ENCODE peak calls at places on chromosome 12, in nine cellular contexts. One of them, this sample, is unnamed.
A peak's percentile ranks its signal among the peaks of the same experiment; 100 is the strongest.

GRCh38 chr12:15855646-15856045 is 26.5 kb upstream of the STRAP start:
- DNase-seq in lung: no peak
- DNase-seq in ovary: no peak
- DNase-seq in PC-3: peak; percentile 47
- DNase-seq in A549: no peak
- DNase-seq in CD4-positive, CD25-positive, alpha-beta regulatory T cell: no peak
- DNase-seq in gastrocnemius medialis: no peak
- DNase-seq in CD8-positive, alpha-beta T cell: no peak
- DNase-seq in stomach: no peak
- DNase-seq in this sample: no peak

GRCh38 chr12:84704851-84705250 is 207.7 kb downstream of the SLC6A15 start:
- DNase-seq in CD8-positive, alpha-beta T cell: no peak
- DNase-seq in stomach: no peak
- DNase-seq in CD4-positive, CD25-positive, alpha-beta regulatory T cell: no peak
- DNase-seq in gastrocnemius medialis: no peak
- DNase-seq in PC-3: no peak
- DNase-seq in lung: no peak
- DNase-seq in ovary: no peak
- DNase-seq in A549: no peak
- DNase-seq in this sample: no peak

GRCh38 chr12:47527816-47528215 is 178.0 kb downstream of the RPAP3 start:
- DNase-seq in A549: no peak
- DNase-seq in stomach: no peak
- DNase-seq in CD8-positive, alpha-beta T cell: no peak
- DNase-seq in lung: no peak
- DNase-seq in ovary: no peak
- DNase-seq in PC-3: no peak
- DNase-seq in CD4-positive, CD25-positive, alpha-beta regulatory T cell: no peak
- DNase-seq in gastrocnemius medialis: no peak
- DNase-seq in this sample: no peak

GRCh38 chr12:74170645-74171477 is 366.8 kb upstream of the ATXN7L3B start:
- DNase-seq in PC-3: no peak
- DNase-seq in A549: no peak
- DNase-seq in stomach: no peak
- DNase-seq in lung: no peak
- DNase-seq in ovary: no peak
- DNase-seq in gastrocnemius medialis: no peak
- DNase-seq in CD8-positive, alpha-beta T cell: no peak
- DNase-seq in CD4-positive, CD25-positive, alpha-beta regulatory T cell: no peak
- DNase-seq in this sample: no peak

GRCh38 chr12:32125455-32126084 is 18.9 kb downstream of the BICD1 start:
- DNase-seq in lung: no peak
- DNase-seq in gastrocnemius medialis: no peak
- DNase-seq in PC-3: peak; percentile 3
- DNase-seq in A549: no peak
- DNase-seq in CD8-positive, alpha-beta T cell: no peak
- DNase-seq in ovary: no peak
- DNase-seq in stomach: no peak
- DNase-seq in CD4-positive, CD25-positive, alpha-beta regulatory T cell: no peak
- DNase-seq in this sample: no peak

GRCh38 chr12:66552753-66553152 is 126.1 kb downstream of the GRIP1 start:
- DNase-seq in PC-3: no peak
- DNase-seq in ovary: no peak
- DNase-seq in gastrocnemius medialis: no peak
- DNase-seq in CD4-positive, CD25-positive, alpha-beta regulatory T cell: no peak
- DNase-seq in A549: no peak
- DNase-seq in lung: no peak
- DNase-seq in CD8-positive, alpha-beta T cell: no peak
- DNase-seq in stomach: no peak
- DNase-seq in this sample: no peak

GRCh38 chr12:71840226-71840847 is 778 bp downstream of the TBC1D15 start:
- DNase-seq in ovary: no peak
- DNase-seq in A549: peak; percentile 49
- DNase-seq in PC-3: peak; percentile 77
- DNase-seq in lung: no peak
- DNase-seq in gastrocnemius medialis: no peak
- DNase-seq in CD4-positive, CD25-positive, alpha-beta regulatory T cell: peak; percentile 64
- DNase-seq in stomach: no peak
- DNase-seq in CD8-positive, alpha-beta T cell: peak; percentile 18
- DNase-seq in this sample: no peak

GRCh38 chr12:105237671-105238070 is 1.7 kb upstream of the APPL2 start:
- DNase-seq in A549: no peak
- DNase-seq in lung: no peak
- DNase-seq in CD4-positive, CD25-positive, alpha-beta regulatory T cell: no peak
- DNase-seq in ovary: no peak
- DNase-seq in CD8-positive, alpha-beta T cell: no peak
- DNase-seq in stomach: no peak
- DNase-seq in gastrocnemius medialis: no peak
- DNase-seq in PC-3: no peak
- DNase-seq in this sample: no peak

GRCh38 chr12:3882396-3882795 is 9.2 kb upstream of the PARP11 start:
- DNase-seq in CD8-positive, alpha-beta T cell: no peak
- DNase-seq in PC-3: no peak
- DNase-seq in CD4-positive, CD25-positive, alpha-beta regulatory T cell: no peak
- DNase-seq in stomach: no peak
- DNase-seq in A549: no peak
- DNase-seq in ovary: no peak
- DNase-seq in gastrocnemius medialis: no peak
- DNase-seq in lung: no peak
- DNase-seq in this sample: no peak

GRCh38 chr12:3885179-3886094 is 12.2 kb upstream of the PARP11 start:
- DNase-seq in lung: no peak
- DNase-seq in stomach: no peak
- DNase-seq in gastrocnemius medialis: no peak
- DNase-seq in A549: peak; percentile 17
- DNase-seq in CD8-positive, alpha-beta T cell: peak; percentile 37
- DNase-seq in PC-3: peak; percentile 40
- DNase-seq in ovary: no peak
- DNase-seq in CD4-positive, CD25-positive, alpha-beta regulatory T cell: peak; percentile 71
- DNase-seq in this sample: no peak

GRCh38 chr12:3881208-3881980 is 8.2 kb upstream of the PARP11 start:
- DNase-seq in A549: no peak
- DNase-seq in CD8-positive, alpha-beta T cell: no peak
- DNase-seq in ovary: no peak
- DNase-seq in lung: no peak
- DNase-seq in PC-3: no peak
- DNase-seq in gastrocnemius medialis: no peak
- DNase-seq in stomach: no peak
- DNase-seq in CD4-positive, CD25-positive, alpha-beta regulatory T cell: no peak
- DNase-seq in this sample: no peak

GRCh38 chr12:3882896-3883564 is 9.8 kb upstream of the PARP11 start:
- DNase-seq in ovary: no peak
- DNase-seq in CD4-positive, CD25-positive, alpha-beta regulatory T cell: peak; percentile 64
- DNase-seq in PC-3: peak; percentile 9
- DNase-seq in CD8-positive, alpha-beta T cell: no peak
- DNase-seq in stomach: no peak
- DNase-seq in gastrocnemius medialis: no peak
- DNase-seq in lung: no peak
- DNase-seq in A549: peak; percentile 22
- DNase-seq in this sample: no peak

GRCh38 chr12:3884671-3885070 is 11.5 kb upstream of the PARP11 start:
- DNase-seq in lung: no peak
- DNase-seq in A549: no peak
- DNase-seq in stomach: no peak
- DNase-seq in gastrocnemius medialis: no peak
- DNase-seq in CD8-positive, alpha-beta T cell: no peak
- DNase-seq in CD4-positive, CD25-positive, alpha-beta regulatory T cell: no peak
- DNase-seq in PC-3: no peak
- DNase-seq in ovary: no peak
- DNase-seq in this sample: no peak
- H3K27ac ChIP-seq in lung: no peak overlapping the region
- H3K27ac ChIP-seq in A549: no peak overlapping the region
- H3K27ac ChIP-seq in stomach: no peak overlapping the region
- H3K27ac ChIP-seq in gastrocnemius medialis: no peak overlapping the region
- H3K27ac ChIP-seq in CD8-positive, alpha-beta T cell: no peak overlapping the region
- H3K27ac ChIP-seq in CD4-positive, CD25-positive, alpha-beta regulatory T cell: no peak overlapping the region
- H3K27ac ChIP-seq in PC-3: no peak overlapping the region
- H3K27ac ChIP-seq in ovary: no peak overlapping the region
- H3K27ac ChIP-seq in this sample: no peak overlapping the region

GRCh38 chr12:110222433-110222832 is 58.6 kb upstream of the ATP2A2 start:
- DNase-seq in A549: no peak
- DNase-seq in lung: no peak
- DNase-seq in CD8-positive, alpha-beta T cell: no peak
- DNase-seq in CD4-positive, CD25-positive, alpha-beta regulatory T cell: no peak
- DNase-seq in stomach: no peak
- DNase-seq in gastrocnemius medialis: no peak
- DNase-seq in PC-3: no peak
- DNase-seq in ovary: no peak
- DNase-seq in this sample: no peak

GRCh38 chr12:110224379-110225304 is 56.4 kb upstream of the ATP2A2 start:
- DNase-seq in ovary: no peak
- DNase-seq in CD8-positive, alpha-beta T cell: no peak
- DNase-seq in PC-3: peak; percentile 91
- DNase-seq in stomach: no peak
- DNase-seq in A549: peak; percentile 71
- DNase-seq in gastrocnemius medialis: peak; percentile 44
- DNase-seq in CD4-positive, CD25-positive, alpha-beta regulatory T cell: peak; percentile 6
- DNase-seq in lung: no peak
- DNase-seq in this sample: no peak

GRCh38 chr12:110217996-110218674 is 62.9 kb upstream of the ATP2A2 start:
- DNase-seq in gastrocnemius medialis: no peak
- DNase-seq in CD8-positive, alpha-beta T cell: no peak
- DNase-seq in stomach: no peak
- DNase-seq in PC-3: peak; percentile 21
- DNase-seq in ovary: no peak
- DNase-seq in lung: no peak
- DNase-seq in CD4-positive, CD25-positive, alpha-beta regulatory T cell: no peak
- DNase-seq in A549: no peak
- DNase-seq in this sample: no peak

GRCh38 chr12:110223777-110224378 is 57.2 kb upstream of the ATP2A2 start:
- DNase-seq in stomach: no peak
- DNase-seq in gastrocnemius medialis: no peak
- DNase-seq in A549: peak; percentile 73
- DNase-seq in ovary: no peak
- DNase-seq in CD8-positive, alpha-beta T cell: no peak
- DNase-seq in PC-3: peak; percentile 97
- DNase-seq in CD4-positive, CD25-positive, alpha-beta regulatory T cell: no peak
- DNase-seq in lung: no peak
- DNase-seq in this sample: no peak

GRCh38 chr12:110222027-110222426 is 59.0 kb upstream of the ATP2A2 start:
- DNase-seq in CD4-positive, CD25-positive, alpha-beta regulatory T cell: no peak
- DNase-seq in A549: no peak
- DNase-seq in gastrocnemius medialis: no peak
- DNase-seq in ovary: no peak
- DNase-seq in lung: no peak
- DNase-seq in CD8-positive, alpha-beta T cell: no peak
- DNase-seq in stomach: no peak
- DNase-seq in PC-3: no peak
- DNase-seq in this sample: no peak
- H3K27ac ChIP-seq in CD4-positive, CD25-positive, alpha-beta regulatory T cell: no peak overlapping the region
- H3K27ac ChIP-seq in A549: peak overlapping the region; percentile 80
- H3K27ac ChIP-seq in gastrocnemius medialis: peak overlapping the region; percentile 79
- H3K27ac ChIP-seq in ovary: no peak overlapping the region
- H3K27ac ChIP-seq in lung: peak overlapping the region; percentile 21
- H3K27ac ChIP-seq in CD8-positive, alpha-beta T cell: no peak overlapping the region
- H3K27ac ChIP-seq in stomach: no peak overlapping the region
- H3K27ac ChIP-seq in PC-3: no peak overlapping the region
- H3K27ac ChIP-seq in this sample: no peak overlapping the region

DNA sequence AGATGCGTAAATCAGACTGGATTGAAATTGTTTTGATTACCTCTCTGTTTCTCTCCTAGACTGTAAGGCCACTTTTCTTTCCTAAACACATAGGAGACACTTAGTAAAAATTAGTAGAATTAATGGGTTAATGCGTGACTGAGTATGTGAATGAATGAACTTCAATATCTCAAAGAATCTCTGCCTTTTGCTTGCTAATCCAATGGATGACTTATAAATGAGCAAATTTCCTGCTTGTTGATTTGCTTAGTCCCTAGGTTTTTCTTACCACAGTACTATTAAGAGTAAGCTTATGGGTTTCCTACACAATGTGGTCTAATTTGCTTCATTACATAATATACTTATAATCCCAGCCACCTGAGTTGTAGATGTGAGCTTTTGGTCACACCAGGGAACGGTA is 164.1 kb downstream of the SRGAP1 start:
- DNase-seq in PC-3: no peak
- DNase-seq in A549: no peak
- DNase-seq in ovary: no peak
- DNase-seq in stomach: no peak
- DNase-seq in lung: no peak
- DNase-seq in CD8-positive, alpha-beta T cell: no peak
- DNase-seq in gastrocnemius medialis: no peak
- DNase-seq in CD4-positive, CD25-positive, alpha-beta regulatory T cell: no peak
- DNase-seq in this sample: no peak
- H3K27ac ChIP-seq in PC-3: peak overlapping the region; percentile 78
- H3K27ac ChIP-seq in A549: peak overlapping the region; percentile 73
- H3K27ac ChIP-seq in ovary: no peak overlapping the region
- H3K27ac ChIP-seq in stomach: no peak overlapping the region
- H3K27ac ChIP-seq in lung: no peak overlapping the region
- H3K27ac ChIP-seq in CD8-positive, alpha-beta T cell: no peak overlapping the region
- H3K27ac ChIP-seq in gastrocnemius medialis: no peak overlapping the region
- H3K27ac ChIP-seq in CD4-positive, CD25-positive, alpha-beta regulatory T cell: no peak overlapping the region
- H3K27ac ChIP-seq in this sample: no peak overlapping the region

GRCh38 chr12:3869860-3870259 is 3.3 kb downstream of the PARP11 start:
- DNase-seq in CD8-positive, alpha-beta T cell: peak; percentile 27
- DNase-seq in ovary: no peak
- DNase-seq in A549: no peak
- DNase-seq in gastrocnemius medialis: no peak
- DNase-seq in CD4-positive, CD25-positive, alpha-beta regulatory T cell: peak; percentile 67
- DNase-seq in lung: no peak
- DNase-seq in PC-3: no peak
- DNase-seq in stomach: no peak
- DNase-seq in this sample: no peak

GRCh38 chr12:3869448-3869847 is 3.8 kb downstream of the PARP11 start:
- DNase-seq in ovary: no peak
- DNase-seq in PC-3: no peak
- DNase-seq in CD4-positive, CD25-positive, alpha-beta regulatory T cell: no peak
- DNase-seq in stomach: no peak
- DNase-seq in A549: no peak
- DNase-seq in gastrocnemius medialis: no peak
- DNase-seq in lung: no peak
- DNase-seq in CD8-positive, alpha-beta T cell: no peak
- DNase-seq in this sample: no peak

DNA sequence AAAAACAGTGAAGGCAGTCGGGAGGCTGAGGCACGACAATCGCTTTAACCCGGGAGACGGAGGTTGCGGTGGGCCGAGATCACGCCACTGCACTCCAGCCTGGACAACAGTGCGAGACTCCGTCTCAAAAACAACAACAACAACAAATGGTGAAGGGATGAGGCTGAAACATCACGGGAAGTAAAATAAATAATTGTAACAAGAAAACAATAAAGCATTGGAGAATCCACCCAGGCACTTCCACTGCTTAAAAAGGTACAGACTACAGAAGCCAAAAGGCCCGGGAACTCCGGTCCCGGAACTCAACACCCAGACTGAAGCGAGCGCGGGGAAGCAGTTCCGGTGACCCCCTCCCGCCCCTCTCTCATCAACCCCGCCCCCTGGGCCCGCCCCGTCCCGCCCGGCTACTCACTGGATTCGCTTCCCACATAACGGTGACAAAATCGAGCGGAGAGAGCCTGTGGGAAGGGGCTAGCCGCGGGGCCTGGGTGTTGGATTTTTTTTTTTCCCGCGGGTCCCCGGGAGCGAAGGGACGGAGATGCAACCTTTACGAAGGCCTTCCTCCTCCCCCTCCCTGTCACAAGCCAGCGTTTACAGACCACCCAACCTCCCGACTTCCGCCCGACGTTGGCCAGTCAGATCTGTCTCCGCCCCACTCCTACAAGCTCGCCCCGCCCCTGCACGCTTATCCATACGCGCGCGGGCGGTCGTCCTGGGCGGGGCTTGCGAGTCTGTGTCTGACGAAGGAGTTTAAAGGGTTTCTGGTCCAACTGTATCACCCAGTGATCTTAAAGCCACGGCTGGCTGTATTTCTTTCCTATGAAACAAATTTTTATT is at the start of gene PARP11:
- DNase-seq in A549: peak; percentile 75
- DNase-seq in CD8-positive, alpha-beta T cell: peak; percentile 99
- DNase-seq in CD4-positive, CD25-positive, alpha-beta regulatory T cell: peak; percentile 99
- DNase-seq in ovary: peak; percentile 98
- DNase-seq in PC-3: peak; percentile 82
- DNase-seq in lung: peak; percentile 97
- DNase-seq in stomach: peak; percentile 97
- DNase-seq in gastrocnemius medialis: peak; percentile 96
- DNase-seq in this sample: peak; percentile 98
- H3K27ac ChIP-seq in A549: peak within 1 kb of the TSS; percentile 76
- H3K27ac ChIP-seq in CD8-positive, alpha-beta T cell: peak within 1 kb of the TSS; percentile 88
- H3K27ac ChIP-seq in CD4-positive, CD25-positive, alpha-beta regulatory T cell: peak within 1 kb of the TSS; percentile 96
- H3K27ac ChIP-seq in ovary: peak within 1 kb of the TSS; percentile 87
- H3K27ac ChIP-seq in PC-3: peak within 1 kb of the TSS; percentile 25
- H3K27ac ChIP-seq in lung: peak within 1 kb of the TSS; percentile 98
- H3K27ac ChIP-seq in stomach: peak within 1 kb of the TSS; percentile 95
- H3K27ac ChIP-seq in gastrocnemius medialis: peak within 1 kb of the TSS; percentile 95
- H3K27ac ChIP-seq in this sample: peak within 1 kb of the TSS; percentile 88